ENCODE peak calls at places on chromosomes 3 and 15, in five cellular contexts. P is stimulated activated CD4-positive, alpha-beta T cell treated with anti-CD3 and anti-CD28 coated beads, Interleukin-4, amount 100 ng/mL, for 4 hours; Y is NCI-H2029; Z is SHP77; U is GM20000. M is an unnamed sample.

GRCh38 chr15:65862682-65863081 is 6.6 kb upstream of the RAB11A start:
- DNase-seq in Z (peak), P (peak), U (peak), Y (no peak), M (no peak)

GRCh38 chr3:29354894-29355293 is 74.0 kb downstream of the RBMS3 start:
- DNase-seq in U (no peak), P (no peak), Z (no peak), Y (no peak), M (no peak)

GRCh38 chr3:104878395-104878794 is 488.3 kb upstream of the ALCAM start:
- DNase-seq in Y (no peak), U (no peak), P (no peak), Z (no peak), M (no peak)

GRCh38 chr15:31203999-31204398 is 102.5 kb upstream of the TRPM1 start:
- DNase-seq in Y (no peak), P (no peak), Z (no peak), U (no peak), M (no peak)

GRCh38 chr15:92845109-92845508 is 55.0 kb upstream of the CHD2 start:
- DNase-seq in Y (peak), U (peak), Z (no peak), P (no peak), M (no peak)

GRCh38 chr15:62324382-62324781 is 159.3 kb upstream of the C2CD4B start:
- DNase-seq in U (no peak), P (no peak), Z (no peak), Y (no peak), M (no peak)

GRCh38 chr15:98131924-98132323 is 171.4 kb downstream of the ARRDC4 start:
- DNase-seq in P (no peak), Y (no peak), U (no peak), Z (no peak), M (no peak)

GRCh38 chr3:38029400-38030125 is at the start of gene PLCD1:
- DNase-seq in Z (no peak), Y (peak), U (peak), P (peak), M (no peak)

GRCh38 chr3:124217542-124217941 is 225.6 kb upstream of the ROPN1 start:
- DNase-seq in Z (no peak), U (peak), P (no peak), Y (no peak), M (no peak)

GRCh38 chr3:5304789-5305680 is 117.5 kb downstream of the EDEM1 start:
- DNase-seq in P (peak), Y (peak), Z (peak), U (peak), M (peak)

GRCh38 chr3:185711255-185711870 is 113.5 kb downstream of the IGF2BP2 start:
- DNase-seq in P (no peak), Z (no peak), U (no peak), Y (no peak), M (no peak)

GRCh38 chr15:89114974-89115373 is 26.7 kb downstream of the ABHD2 start:
- DNase-seq in U (no peak), Y (peak), P (no peak), Z (peak), M (peak)